ENCODE peak calls at places on chromosome 20, in nine cellular contexts. N is hepatocyte, G is MM.1S, R is left lung, J is brain microvascular endothelial cell, L is bronchial epithelial cell, F is GM06990, M is HL-60, K is SK-N-SH. P is an unnamed sample.

GRCh38 chr20:19992996-19993908 is 23.9 kb upstream of the NAA20 start:
- DNase-seq in N (peak), M (no peak), J (peak), K (peak), L (peak), F (no peak), G (no peak), R (no peak), P (peak)

GRCh38 chr20:37986873-37987601 is 46.2 kb downstream of the TTI1 start:
- DNase-seq in L (no peak), N (peak), R (peak), F (no peak), M (no peak), K (peak), J (no peak), G (no peak), P (peak)

GRCh38 chr20:64265201-64265600 is 9.7 kb downstream of the PCMTD2 start:
- DNase-seq in N (no peak), F (no peak), J (no peak), G (no peak), M (no peak), K (no peak), L (no peak), R (no peak), P (no peak)

GRCh38 chr20:44733341-44734069 is 12.2 kb upstream of the KCNK15 start:
- DNase-seq in F (no peak), L (peak), M (peak), J (peak), G (peak), K (peak), R (no peak), N (peak), P (peak)

GRCh38 chr20:1301031-1301529 is 27.9 kb downstream of the SDCBP2 start:
- DNase-seq in K (no peak), R (no peak), J (peak), L (peak), N (no peak), G (no peak), M (peak), F (no peak), P (peak)

GRCh38 chr20:20839771-20840170 is 127.3 kb upstream of the RALGAPA2 start:
- DNase-seq in G (no peak), F (no peak), N (no peak), L (no peak), R (no peak), K (no peak), J (no peak), M (peak), P (no peak)

GRCh38 chr20:24497851-24498250 is 28.4 kb downstream of the SYNDIG1 start:
- DNase-seq in L (peak), K (peak), R (no peak), J (peak), M (no peak), N (peak), G (peak), F (no peak), P (no peak)

GRCh38 chr20:13788167-13788834 is 3.5 kb downstream of the NDUFAF5 start:
- DNase-seq in L (peak), J (peak), K (peak), M (peak), F (no peak), R (peak), G (peak), N (peak), P (peak)

GRCh38 chr20:4730782-4731181 is 9.1 kb downstream of the PRND start:
- DNase-seq in G (no peak), K (no peak), L (no peak), J (no peak), F (no peak), M (no peak), N (peak), R (no peak), P (no peak)

GRCh38 chr20:45911486-45912343 is at the start of gene PLTP:
- DNase-seq in N (peak), F (peak), R (peak), M (no peak), J (peak), L (no peak), G (no peak), K (peak), P (peak)

GRCh38 chr20:20824924-20825584 is 112.6 kb upstream of the RALGAPA2 start:
- DNase-seq in R (peak), L (peak), G (peak), F (peak), J (peak), K (peak), N (peak), M (peak), P (peak)

GRCh38 chr20:46900826-46901225 is 6.2 kb downstream of the EYA2 start:
- DNase-seq in K (no peak), J (no peak), R (no peak), N (no peak), F (no peak), L (peak), M (no peak), G (no peak), P (no peak)

GRCh38 chr20:41738584-41739193 is 120.5 kb upstream of the CHD6 start:
- DNase-seq in J (peak), L (peak), F (no peak), M (peak), N (peak), K (peak), G (peak), R (no peak), P (peak)

GRCh38 chr20:10635476-10636208 is 38.2 kb downstream of the JAG1 start:
- DNase-seq in L (peak), K (no peak), J (no peak), F (no peak), R (no peak), N (no peak), G (no peak), M (no peak), P (no peak)

GRCh38 chr20:10637563-10637962 is 36.2 kb downstream of the JAG1 start:
- DNase-seq in F (no peak), R (no peak), L (no peak), N (no peak), K (no peak), M (no peak), J (no peak), G (no peak), P (no peak)

GRCh38 chr20:10637062-10637559 is 36.7 kb downstream of the JAG1 start:
- DNase-seq in L (peak), F (no peak), M (peak), G (no peak), N (no peak), J (peak), K (no peak), R (no peak), P (no peak)

GRCh38 chr20:10634683-10635411 is 39.0 kb downstream of the JAG1 start:
- DNase-seq in N (no peak), L (peak), R (no peak), K (no peak), F (no peak), M (no peak), G (no peak), J (no peak), P (no peak)

DNA sequence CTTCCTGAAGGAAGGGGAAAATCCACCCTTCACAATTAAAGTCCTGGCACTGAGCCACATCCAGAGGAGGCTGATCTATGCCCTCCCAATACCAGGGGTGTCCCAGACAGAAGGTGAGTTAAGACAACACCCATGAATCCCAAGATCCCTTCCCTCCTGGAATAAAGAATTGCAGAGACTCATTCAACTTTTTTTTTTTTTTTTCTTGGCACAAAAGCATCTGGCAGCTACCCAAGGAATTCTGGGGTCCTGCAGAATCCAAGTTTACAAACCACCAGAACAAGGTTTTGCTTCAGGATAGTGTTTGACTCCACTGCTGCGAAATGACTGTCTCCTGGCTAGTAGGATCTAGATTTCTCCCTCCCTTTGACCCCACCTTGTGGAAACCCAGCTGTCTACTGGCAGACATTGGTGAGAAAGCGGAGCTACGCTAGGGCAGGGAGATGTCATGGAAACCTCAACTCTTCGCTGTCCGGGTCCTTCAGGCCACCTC is 37.4 kb downstream of the JAG1 start:
- DNase-seq in J (peak), F (no peak), R (no peak), K (no peak), N (peak), L (peak), M (no peak), G (no peak), P (no peak)
- TF ChIP-seq CTCF in J (peak), F (no peak), R (no peak), K (no peak), N (no peak), L (peak), M (no peak), G (no peak), P (no peak)

DNA sequence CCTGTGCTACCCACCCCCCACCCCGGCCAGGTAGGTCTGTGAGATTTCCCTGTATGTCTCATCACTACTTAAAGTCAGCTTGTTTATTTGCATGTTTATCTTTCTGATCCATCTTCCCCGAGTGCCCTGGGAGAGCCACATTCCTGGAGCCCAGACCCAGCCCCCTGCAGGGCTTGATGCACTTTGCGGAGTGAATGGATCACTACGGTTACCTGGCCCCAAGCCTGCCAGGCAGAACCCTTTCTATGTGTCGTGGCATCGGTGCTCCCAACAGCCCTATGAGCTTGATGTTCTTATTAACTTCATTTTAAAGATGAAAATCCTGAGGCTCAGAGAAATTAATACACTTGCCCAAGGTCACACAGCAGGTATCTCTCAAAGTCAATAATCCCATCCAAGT is 13.6 kb upstream of the SLCO4A1 start:
- DNase-seq in J (no peak), M (no peak), L (peak), F (no peak), K (peak), R (no peak), N (no peak), G (no peak), P (no peak)
- TF ChIP-seq CTCF in J (no peak), M (no peak), L (no peak), F (no peak), K (no peak), R (no peak), N (no peak), G (no peak), P (no peak)

GRCh38 chr20:43432498-43432897 is 25.2 kb upstream of the SRSF6 start:
- DNase-seq in F (no peak), N (no peak), M (no peak), K (no peak), J (no peak), R (no peak), L (no peak), G (no peak), P (no peak)
- TF ChIP-seq CTCF in F (no peak), N (no peak), M (no peak), K (no peak), J (no peak), R (no peak), L (no peak), G (no peak), P (no peak)

DNA sequence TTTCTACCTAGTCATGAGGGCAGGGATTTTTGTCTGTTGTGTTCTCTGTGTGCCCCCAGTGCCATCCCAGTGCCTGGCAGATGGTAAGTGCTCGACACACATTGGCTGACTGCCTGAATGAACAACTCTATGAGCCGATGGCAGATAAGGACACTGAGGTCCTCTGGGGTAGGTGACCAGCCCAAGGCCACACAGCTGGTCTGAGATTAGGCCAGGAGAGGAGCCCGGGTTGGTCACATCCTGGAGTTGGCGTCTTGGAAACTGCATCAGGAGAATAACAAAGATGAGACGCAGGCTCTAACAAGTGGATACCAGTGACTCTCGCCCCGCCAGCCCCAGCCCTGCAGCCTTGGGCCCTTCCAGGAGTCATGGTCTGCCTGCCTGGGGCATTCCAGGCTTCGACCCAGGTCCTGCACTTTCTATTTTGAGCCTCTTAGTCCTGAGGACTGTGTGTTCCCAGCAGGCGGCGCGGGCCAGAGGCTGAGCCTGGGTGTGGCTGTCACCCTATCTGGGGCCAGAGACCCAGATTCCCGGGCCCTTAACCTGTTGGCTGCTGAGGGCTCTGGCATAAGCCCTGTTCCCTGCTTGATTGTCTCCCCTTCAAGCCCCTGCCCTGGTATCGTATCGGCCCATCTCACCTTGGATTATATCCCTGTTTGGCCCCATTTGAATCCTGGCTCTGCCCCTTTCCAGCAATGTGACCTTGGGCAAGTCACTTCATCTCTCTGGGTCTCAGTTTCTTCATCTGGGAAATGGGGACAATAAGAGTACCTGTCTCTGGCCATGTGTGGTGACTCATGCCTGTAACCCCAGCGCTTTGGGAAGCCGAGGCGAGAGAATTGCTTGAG is 88.3 kb downstream of the CEBPB start:
- DNase-seq in G (no peak), N (peak), M (no peak), J (no peak), L (peak), K (no peak), R (peak), F (no peak), P (peak)
- TF ChIP-seq CTCF in G (no peak), N (no peak), M (no peak), J (peak), L (peak), K (no peak), R (peak), F (no peak), P (peak)

GRCh38 chr20:58408603-58409246 is 19.7 kb downstream of the VAPB start:
- DNase-seq in F (peak), J (no peak), M (no peak), K (no peak), N (no peak), G (no peak), L (no peak), R (no peak), P (no peak)
- TF ChIP-seq CTCF in F (no peak), J (no peak), M (no peak), K (no peak), N (no peak), G (no peak), L (no peak), R (no peak), P (no peak)